ENCODE peak calls at places on chromosomes 4 and X, in five cellular contexts. H is NT2/D1, J is GM12878, U is HepG2, X is H1. Q is an unnamed sample.

GRCh38 chr4:185384877-185385465 is 10.8 kb downstream of the LRP2BP start:
- DNase-seq in X (no peak), H (no peak), U (no peak), J (no peak), Q (no peak)

GRCh38 chrX:101931104-101931493 is 728 bp downstream of the ZMAT1 start:
- DNase-seq in X (no peak), H (no peak), J (no peak), U (no peak), Q (no peak)

GRCh38 chr4:176841730-176842129 is 49.0 kb upstream of the VEGFC start:
- DNase-seq in U (no peak), X (no peak), H (no peak), J (no peak), Q (no peak)

GRCh38 chr4:113563691-113564378 is 197.7 kb downstream of the CAMK2D start:
- DNase-seq in J (no peak), U (no peak), H (no peak), X (no peak), Q (no peak)

GRCh38 chr4:128720270-128720669 is 89.2 kb upstream of the JADE1 start:
- DNase-seq in X (no peak), J (no peak), U (no peak), H (no peak), Q (no peak)

GRCh38 chr4:84418032-84418709 is 80.9 kb downstream of the NKX6-1 start:
- DNase-seq in X (no peak), H (no peak), U (no peak), J (no peak), Q (peak; percentile 29)

GRCh38 chrX:140050906-140051305 is 85.6 kb upstream of the CXorf66 start:
- DNase-seq in U (no peak), X (no peak), J (no peak), H (no peak), Q (no peak)

GRCh38 chr4:80471701-80472100 is 136.2 kb downstream of the CFAP299 start:
- DNase-seq in J (no peak), X (no peak), U (no peak), H (no peak), Q (peak; percentile 11)

GRCh38 chr4:21656832-21657231 is 291.7 kb downstream of the KCNIP4 start:
- DNase-seq in H (peak; percentile 1), X (no peak), U (peak; percentile 2), J (no peak), Q (no peak)

GRCh38 chr4:169342906-169343560 is 72.3 kb upstream of the SH3RF1 start:
- DNase-seq in H (no peak), U (no peak), X (no peak), J (no peak), Q (no peak)

GRCh38 chrX:106940068-106940467 is 19.9 kb downstream of the CLDN2 start:
- DNase-seq in X (no peak), H (no peak), J (no peak), U (no peak), Q (no peak)

GRCh38 chr4:183960021-183960420 is 54.9 kb downstream of the STOX2 start:
- DNase-seq in J (no peak), X (peak; percentile 53), U (no peak), H (peak; percentile 11), Q (peak; percentile 72)

GRCh38 chrX:128504496-128504895 is 452.3 kb upstream of the ACTRT1 start:
- DNase-seq in U (no peak), X (no peak), H (no peak), J (no peak), Q (no peak)

GRCh38 chrX:107107459-107107858 is 11.2 kb downstream of the RBM41 start:
- DNase-seq in U (no peak), J (no peak), H (no peak), X (no peak), Q (no peak)

GRCh38 chrX:130109429-130110378 is 593 bp downstream of the ELF4 start:
- DNase-seq in H (no peak), X (peak; percentile 53), J (no peak), U (no peak), Q (no peak)

GRCh38 chr4:1907848-1908525 is 36.8 kb downstream of the NSD2 start:
- DNase-seq in J (no peak), H (no peak), U (no peak), X (no peak), Q (no peak)

GRCh38 chrX:114472788-114473187 is 111.1 kb upstream of the HTR2C start:
- DNase-seq in X (no peak), J (no peak), U (no peak), H (no peak), Q (no peak)

GRCh38 chr4:150708004-150708403 is 126.1 kb downstream of the MAB21L2 start:
- DNase-seq in U (no peak), X (no peak), H (no peak), J (no peak), Q (no peak)

GRCh38 chr4:75308049-75308448 is 206.2 kb downstream of the RCHY1 start:
- DNase-seq in X (no peak), U (no peak), H (no peak), J (no peak), Q (no peak)

GRCh38 chr4:119100640-119101039 is 35.0 kb upstream of the MYOZ2 start:
- DNase-seq in U (no peak), X (no peak), J (no peak), H (no peak), Q (no peak)
- TF ChIP-seq SUZ12 in U (no peak), X (no peak), J (no peak), H (no peak), Q (no peak)

GRCh38 chrX:151359931-151360871 is 36.8 kb upstream of the VMA21 start:
- DNase-seq in H (no peak), X (peak; percentile 79), U (peak; percentile 0), J (no peak), Q (peak; percentile 71)
- TF ChIP-seq SUZ12 in H (no peak), X (no peak), U (no peak), J (no peak), Q (no peak)

DNA sequence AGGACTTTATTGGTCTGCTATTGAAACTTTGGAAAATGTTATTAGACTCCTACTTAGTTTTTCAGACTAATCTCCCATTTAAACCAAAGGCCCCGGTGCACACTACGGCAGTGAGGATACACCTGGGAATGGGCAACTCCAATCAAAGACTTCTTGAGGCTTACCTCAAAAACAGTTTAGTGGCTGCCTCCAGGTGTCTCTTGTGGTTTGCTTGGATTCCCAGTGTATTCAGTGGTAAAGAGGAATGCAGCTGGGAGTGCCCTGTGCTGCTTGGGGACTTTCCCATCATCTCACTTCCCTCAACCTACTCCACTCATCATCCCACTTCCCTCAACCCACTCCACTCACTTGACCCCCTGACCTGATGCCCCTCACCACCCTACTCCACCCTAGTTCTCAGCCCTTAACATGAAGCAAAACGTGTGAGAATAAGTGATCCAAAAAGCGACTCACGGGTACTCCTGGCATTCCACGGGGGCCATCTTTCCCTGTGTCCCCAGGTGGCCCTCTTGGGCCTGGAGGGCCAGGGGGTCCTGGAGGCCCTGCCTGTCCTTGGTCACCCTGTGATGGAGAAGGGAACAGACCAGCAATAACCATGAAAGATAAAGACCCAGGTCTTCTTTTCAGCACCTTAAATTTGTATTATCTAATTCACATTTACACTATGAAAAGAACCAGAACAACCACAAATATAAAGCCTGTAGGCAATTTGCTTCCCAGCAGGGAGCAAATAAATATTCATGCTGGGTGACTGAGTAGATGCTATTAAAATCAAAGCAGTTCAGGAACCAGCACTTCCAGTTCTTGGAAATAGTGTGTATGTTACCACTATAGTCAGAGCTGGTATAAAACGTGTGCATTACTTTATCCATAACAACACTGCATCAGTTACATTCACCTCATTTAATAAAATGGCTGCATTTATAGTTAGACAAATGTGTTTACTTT is 177.5 kb upstream of the ETNPPL start:
- DNase-seq in U (no peak), X (no peak), J (no peak), H (no peak), Q (no peak)
- TF ChIP-seq SUZ12 in U (no peak), X (no peak), J (no peak), H (no peak), Q (no peak)

DNA sequence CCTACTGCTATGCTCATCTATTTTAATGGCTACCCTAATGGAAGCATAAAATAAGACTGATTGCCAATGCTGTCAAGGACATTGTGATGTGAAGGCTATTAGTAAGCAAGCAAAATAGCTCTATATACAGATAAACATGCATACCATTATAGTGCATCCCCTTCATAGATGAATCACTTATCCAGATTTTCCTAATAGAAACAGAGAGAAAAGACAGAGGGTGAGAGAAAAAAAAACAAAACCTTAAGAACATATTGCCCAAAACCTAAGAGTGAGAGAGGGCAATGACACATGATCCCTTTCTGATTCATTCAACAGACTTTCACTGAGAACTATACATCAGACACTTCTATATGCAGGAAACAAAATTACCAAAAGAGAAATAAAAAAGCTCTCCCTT is 1025.9 kb upstream of the LCORL start:
- DNase-seq in X (no peak), J (no peak), H (no peak), U (no peak), Q (no peak)
- TF ChIP-seq SUZ12 in X (no peak), J (no peak), H (no peak), U (no peak), Q (no peak)

GRCh38 chrX:23704673-23705206 is 37.4 kb downstream of the PRDX4 start:
- DNase-seq in X (no peak), J (no peak), H (no peak), U (no peak), Q (no peak)
- TF ChIP-seq SUZ12 in X (no peak), J (no peak), H (no peak), U (no peak), Q (no peak)

Q was measured in HEK293T.